ENCODE peak calls at places on chromosome 1, in five cellular contexts. J is tibial artery; U is non-pigmented ciliary epithelial cell; C is stimulated activated CD4-positive, alpha-beta T cell treated with anti-CD3 and anti-CD28 coated beads, Interleukin-15, amount 100 ng/mL, for 1 hour; P is coronary artery. I is an unnamed sample.

GRCh38 chr1:85142753-85143152 is 58.1 kb downstream of the SYDE2 start:
- DNase-seq in J (no peak), U (no peak), C (no peak), P (no peak), I (no peak)

GRCh38 chr1:41051022-41051421 is 29.5 kb upstream of the SLFNL1 start:
- DNase-seq in J (no peak), U (no peak), C (no peak), P (no peak), I (no peak)

GRCh38 chr1:221227872-221228337 is 348.7 kb downstream of the HLX start:
- DNase-seq in J (no peak), U (no peak), C (no peak), P (no peak), I (no peak)

GRCh38 chr1:201591348-201591747 is 52.4 kb downstream of the NAV1 start:
- DNase-seq in J (peak; percentile 43), U (no peak), C (no peak), P (no peak), I (no peak)

GRCh38 chr1:3483801-3484444 is 29.5 kb downstream of the ARHGEF16 start:
- DNase-seq in J (no peak), U (no peak), C (no peak), P (no peak), I (no peak)

GRCh38 chr1:208150810-208151458 is 93.2 kb downstream of the PLXNA2 start:
- DNase-seq in J (peak; percentile 48), U (no peak), C (no peak), P (no peak), I (no peak)

GRCh38 chr1:199742547-199742946 is 285.0 kb upstream of the NR5A2 start:
- DNase-seq in J (no peak), U (peak; percentile 89), C (no peak), P (no peak), I (no peak)

GRCh38 chr1:197314672-197315071 is 46.6 kb downstream of the CRB1 start:
- DNase-seq in J (no peak), U (no peak), C (no peak), P (no peak), I (no peak)

GRCh38 chr1:206489980-206490534 is 17.3 kb upstream of the RASSF5 start:
- DNase-seq in J (peak; percentile 81), U (no peak), C (peak; percentile 39), P (no peak), I (peak; percentile 84)

GRCh38 chr1:160040481-160040880 is 8.7 kb upstream of the PIGM start:
- DNase-seq in J (no peak), U (no peak), C (no peak), P (no peak), I (no peak)

GRCh38 chr1:203627819-203628184 is 1.2 kb downstream of the ATP2B4 start:
- DNase-seq in J (no peak), U (no peak), C (no peak), P (peak; percentile 80), I (no peak)

GRCh38 chr1:104636581-104636980 is 886.9 kb downstream of the AMY1C start:
- DNase-seq in J (no peak), U (no peak), C (no peak), P (no peak), I (no peak)

GRCh38 chr1:68185743-68186142 is 46.6 kb downstream of the WLS start:
- DNase-seq in J (no peak), U (no peak), C (no peak), P (no peak), I (no peak)